ENCODE peak calls at places on chromosomes 4 and X, in four cellular contexts. L, E, D and V are unnamed samples.

GRCh38 chr4:56741595-56741994 is 60.5 kb upstream of the HOPX start:
- DNase-seq in L (no peak), E (no peak), D (no peak), V (no peak)

GRCh38 chr4:184793735-184794355 is 31.9 kb downstream of the ACSL1 start:
- DNase-seq in L (no peak), E (no peak), D (no peak), V (no peak)

GRCh38 chrX:140502491-140503229 is 2.2 kb downstream of the SOX3 start:
- DNase-seq in L (peak), E (no peak), D (no peak), V (no peak)

GRCh38 chr4:80840396-80840795 is 190.1 kb upstream of the BMP3 start:
- DNase-seq in L (no peak), E (no peak), D (no peak), V (no peak)

GRCh38 chrX:102720237-102721168 is at the start of gene GPRASP3:
- DNase-seq in L (peak), E (peak), D (peak), V (peak)

GRCh38 chrX:87338510-87338909 is 179.1 kb upstream of the KLHL4 start:
- DNase-seq in L (no peak), E (peak), D (no peak), V (no peak)

GRCh38 chr4:55355555-55355954 is 9.5 kb downstream of the SRD5A3 start:
- DNase-seq in L (no peak), E (no peak), D (no peak), V (no peak)

GRCh38 chr4:88008624-88009235 is 1.3 kb downstream of the PKD2 start:
- DNase-seq in L (no peak), E (no peak), D (no peak), V (no peak)

GRCh38 chr4:20297246-20297645 is 45.5 kb downstream of the SLIT2 start:
- DNase-seq in L (no peak), E (no peak), D (no peak), V (no peak)

GRCh38 chr4:86967798-86968197 is 33.0 kb downstream of the AFF1 start:
- DNase-seq in L (no peak), E (no peak), D (no peak), V (no peak)

GRCh38 chr4:93776386-93777080 is 52.0 kb upstream of the ATOH1 start:
- DNase-seq in L (no peak), E (no peak), D (no peak), V (no peak)